ENCODE peak calls at places on chromosomes 6 and 20, in six cellular contexts. One of them, this sample, is unnamed. For H3K36me3, the result is how much of the 10 kb centered on the place peaks cover.

GRCh38 chr20:5827098-5827853 is 77.1 kb downstream of the SHLD1 start:
- DNase-seq in pancreas: peak
- DNase-seq in brain microvascular endothelial cell: no peak
- DNase-seq in DND-41: no peak
- DNase-seq in heart left ventricle: peak
- DNase-seq in CD8-positive, alpha-beta T cell: no peak
- DNase-seq in this sample: peak

GRCh38 chr6:72032056-72032455 is 145.7 kb downstream of the RIMS1 start:
- DNase-seq in pancreas: no peak
- DNase-seq in brain microvascular endothelial cell: no peak
- DNase-seq in DND-41: no peak
- DNase-seq in heart left ventricle: no peak
- DNase-seq in CD8-positive, alpha-beta T cell: no peak
- DNase-seq in this sample: no peak

GRCh38 chr20:36336838-36337478 is 30.8 kb downstream of the DLGAP4 start:
- DNase-seq in pancreas: peak
- DNase-seq in brain microvascular endothelial cell: no peak
- DNase-seq in DND-41: no peak
- DNase-seq in heart left ventricle: no peak
- DNase-seq in CD8-positive, alpha-beta T cell: no peak
- DNase-seq in this sample: no peak

GRCh38 chr6:30678964-30679726 is 6.3 kb upstream of the DHX16 start:
- DNase-seq in pancreas: peak
- DNase-seq in brain microvascular endothelial cell: peak
- DNase-seq in DND-41: peak
- DNase-seq in heart left ventricle: peak
- DNase-seq in CD8-positive, alpha-beta T cell: peak
- DNase-seq in this sample: peak

GRCh38 chr6:87154641-87155271 is 609 bp upstream of the ZNF292 start:
- DNase-seq in pancreas: no peak
- DNase-seq in brain microvascular endothelial cell: peak
- DNase-seq in DND-41: peak
- DNase-seq in heart left ventricle: no peak
- DNase-seq in CD8-positive, alpha-beta T cell: no peak
- DNase-seq in this sample: no peak

GRCh38 chr20:49452011-49452482 is 30.4 kb downstream of the KCNB1 start:
- DNase-seq in pancreas: no peak
- DNase-seq in brain microvascular endothelial cell: no peak
- DNase-seq in DND-41: no peak
- DNase-seq in heart left ventricle: peak
- DNase-seq in CD8-positive, alpha-beta T cell: no peak
- DNase-seq in this sample: no peak

GRCh38 chr20:2141592-2142575 is 40.3 kb downstream of the STK35 start:
- DNase-seq in pancreas: no peak
- DNase-seq in brain microvascular endothelial cell: no peak
- DNase-seq in DND-41: no peak
- DNase-seq in heart left ventricle: no peak
- DNase-seq in CD8-positive, alpha-beta T cell: no peak
- DNase-seq in this sample: no peak

GRCh38 chr6:148969679-148970078 is 222.8 kb downstream of the UST start:
- DNase-seq in pancreas: no peak
- DNase-seq in brain microvascular endothelial cell: peak
- DNase-seq in DND-41: no peak
- DNase-seq in heart left ventricle: no peak
- DNase-seq in CD8-positive, alpha-beta T cell: no peak
- DNase-seq in this sample: no peak

GRCh38 chr6:43226192-43226851 is 3.0 kb downstream of the DNPH1 start:
- DNase-seq in pancreas: no peak
- DNase-seq in brain microvascular endothelial cell: no peak
- DNase-seq in DND-41: no peak
- DNase-seq in heart left ventricle: no peak
- DNase-seq in CD8-positive, alpha-beta T cell: no peak
- DNase-seq in this sample: no peak

GRCh38 chr20:1631309-1632227 is 11.8 kb upstream of the SIRPB1 start:
- DNase-seq in pancreas: no peak
- DNase-seq in brain microvascular endothelial cell: no peak
- DNase-seq in DND-41: no peak
- DNase-seq in heart left ventricle: no peak
- DNase-seq in CD8-positive, alpha-beta T cell: no peak
- DNase-seq in this sample: no peak

GRCh38 chr20:20229595-20229994 is 138.3 kb upstream of the INSM1 start:
- DNase-seq in pancreas: no peak
- DNase-seq in brain microvascular endothelial cell: no peak
- DNase-seq in DND-41: no peak
- DNase-seq in heart left ventricle: no peak
- DNase-seq in CD8-positive, alpha-beta T cell: no peak
- DNase-seq in this sample: no peak

GRCh38 chr6:37092851-37093727 is 76.9 kb upstream of the PIM1 start:
- DNase-seq in pancreas: peak
- DNase-seq in brain microvascular endothelial cell: no peak
- DNase-seq in DND-41: no peak
- DNase-seq in heart left ventricle: no peak
- DNase-seq in CD8-positive, alpha-beta T cell: no peak
- DNase-seq in this sample: no peak

GRCh38 chr6:86856937-86857563 is 80.3 kb upstream of the HTR1E start:
- DNase-seq in pancreas: no peak
- DNase-seq in brain microvascular endothelial cell: peak
- DNase-seq in DND-41: peak
- DNase-seq in heart left ventricle: no peak
- DNase-seq in CD8-positive, alpha-beta T cell: no peak
- DNase-seq in this sample: no peak

GRCh38 chr20:59605691-59606364 is 1.5 kb downstream of the PHACTR3 start:
- DNase-seq in pancreas: no peak
- DNase-seq in brain microvascular endothelial cell: no peak
- DNase-seq in DND-41: no peak
- DNase-seq in heart left ventricle: no peak
- DNase-seq in CD8-positive, alpha-beta T cell: no peak
- DNase-seq in this sample: no peak

GRCh38 chr6:16804007-16804303 is 42.7 kb upstream of the ATXN1 start:
- DNase-seq in pancreas: no peak
- DNase-seq in brain microvascular endothelial cell: no peak
- DNase-seq in DND-41: no peak
- DNase-seq in heart left ventricle: no peak
- DNase-seq in CD8-positive, alpha-beta T cell: no peak
- DNase-seq in this sample: no peak

GRCh38 chr20:46838002-46838401 is 56.6 kb upstream of the EYA2 start:
- DNase-seq in pancreas: no peak
- DNase-seq in brain microvascular endothelial cell: no peak
- DNase-seq in DND-41: no peak
- DNase-seq in heart left ventricle: no peak
- DNase-seq in CD8-positive, alpha-beta T cell: no peak
- DNase-seq in this sample: no peak

GRCh38 chr6:27178001-27178730 is 69.3 kb upstream of the PRSS16 start:
- DNase-seq in pancreas: no peak
- DNase-seq in brain microvascular endothelial cell: peak
- DNase-seq in DND-41: peak
- DNase-seq in heart left ventricle: peak
- DNase-seq in CD8-positive, alpha-beta T cell: no peak
- DNase-seq in this sample: peak

GRCh38 chr6:79421707-79422484 is 115.3 kb downstream of the LCA5 start:
- DNase-seq in pancreas: no peak
- DNase-seq in brain microvascular endothelial cell: peak
- DNase-seq in DND-41: no peak
- DNase-seq in heart left ventricle: peak
- DNase-seq in CD8-positive, alpha-beta T cell: no peak
- DNase-seq in this sample: no peak

GRCh38 chr20:14984768-14985622 is 647.6 kb upstream of the FLRT3 start:
- DNase-seq in pancreas: no peak
- DNase-seq in brain microvascular endothelial cell: peak
- DNase-seq in DND-41: no peak
- DNase-seq in heart left ventricle: no peak
- DNase-seq in CD8-positive, alpha-beta T cell: no peak
- DNase-seq in this sample: no peak

GRCh38 chr20:60170116-60170515 is 211.9 kb downstream of the CDH26 start:
- DNase-seq in pancreas: no peak
- DNase-seq in brain microvascular endothelial cell: no peak
- DNase-seq in DND-41: no peak
- DNase-seq in heart left ventricle: no peak
- DNase-seq in CD8-positive, alpha-beta T cell: no peak
- DNase-seq in this sample: no peak

GRCh38 chr6:137550527-137550926 is 56.3 kb upstream of the OLIG3 start:
- DNase-seq in pancreas: no peak
- DNase-seq in brain microvascular endothelial cell: no peak
- DNase-seq in DND-41: no peak
- DNase-seq in heart left ventricle: no peak
- DNase-seq in CD8-positive, alpha-beta T cell: no peak
- DNase-seq in this sample: no peak

GRCh38 chr20:32924781-32925180 is 66.1 kb downstream of the EFCAB8 start:
- DNase-seq in pancreas: no peak
- DNase-seq in brain microvascular endothelial cell: no peak
- DNase-seq in DND-41: no peak
- DNase-seq in heart left ventricle: no peak
- DNase-seq in CD8-positive, alpha-beta T cell: no peak
- DNase-seq in this sample: no peak

GRCh38 chr20:10408427-10408826 is 25.6 kb downstream of the MKKS start:
- DNase-seq in pancreas: no peak
- DNase-seq in brain microvascular endothelial cell: no peak
- DNase-seq in DND-41: no peak
- DNase-seq in heart left ventricle: no peak
- DNase-seq in CD8-positive, alpha-beta T cell: no peak
- DNase-seq in this sample: no peak

GRCh38 chr20:32621914-32622584 is 36.9 kb upstream of the NOL4L start:
- DNase-seq in pancreas: no peak
- DNase-seq in brain microvascular endothelial cell: no peak
- DNase-seq in DND-41: no peak
- DNase-seq in heart left ventricle: no peak
- DNase-seq in CD8-positive, alpha-beta T cell: no peak
- DNase-seq in this sample: no peak

GRCh38 chr6:152085533-152085932 is 278.1 kb downstream of the ESR1 start:
- DNase-seq in pancreas: no peak
- DNase-seq in brain microvascular endothelial cell: no peak
- DNase-seq in DND-41: no peak
- DNase-seq in heart left ventricle: no peak
- DNase-seq in CD8-positive, alpha-beta T cell: no peak
- DNase-seq in this sample: no peak

GRCh38 chr6:5206920-5207561 is 53.7 kb downstream of the LYRM4 start:
- DNase-seq in pancreas: no peak
- DNase-seq in brain microvascular endothelial cell: no peak
- DNase-seq in DND-41: no peak
- DNase-seq in heart left ventricle: no peak
- DNase-seq in CD8-positive, alpha-beta T cell: no peak
- DNase-seq in this sample: no peak
- H3K27ac ChIP-seq in pancreas: no peak
- H3K27ac ChIP-seq in brain microvascular endothelial cell: peak
- H3K27ac ChIP-seq in DND-41: no peak
- H3K27ac ChIP-seq in heart left ventricle: peak
- H3K27ac ChIP-seq in CD8-positive, alpha-beta T cell: no peak
- H3K27ac ChIP-seq in this sample: no peak

GRCh38 chr20:62891111-62891510 is 29.5 kb upstream of the TCFL5 start:
- DNase-seq in pancreas: no peak
- DNase-seq in brain microvascular endothelial cell: no peak
- DNase-seq in DND-41: no peak
- DNase-seq in heart left ventricle: no peak
- DNase-seq in CD8-positive, alpha-beta T cell: peak
- DNase-seq in this sample: no peak
- H3K36me3 ChIP-seq in pancreas: half or more
- H3K36me3 ChIP-seq in brain microvascular endothelial cell: half or more
- H3K36me3 ChIP-seq in DND-41: half or more
- H3K36me3 ChIP-seq in heart left ventricle: half or more
- H3K36me3 ChIP-seq in CD8-positive, alpha-beta T cell: half or more
- H3K36me3 ChIP-seq in this sample: half or more

GRCh38 chr6:18087396-18088165 is 34.9 kb downstream of the NHLRC1 start:
- DNase-seq in pancreas: no peak
- DNase-seq in brain microvascular endothelial cell: no peak
- DNase-seq in DND-41: no peak
- DNase-seq in heart left ventricle: no peak
- DNase-seq in CD8-positive, alpha-beta T cell: no peak
- DNase-seq in this sample: no peak

GRCh38 chr6:18088419-18089296 is 33.8 kb downstream of the NHLRC1 start:
- DNase-seq in pancreas: no peak
- DNase-seq in brain microvascular endothelial cell: no peak
- DNase-seq in DND-41: no peak
- DNase-seq in heart left ventricle: no peak
- DNase-seq in CD8-positive, alpha-beta T cell: no peak
- DNase-seq in this sample: no peak

GRCh38 chr6:18090349-18090786 is 32.1 kb downstream of the NHLRC1 start:
- DNase-seq in pancreas: no peak
- DNase-seq in brain microvascular endothelial cell: no peak
- DNase-seq in DND-41: no peak
- DNase-seq in heart left ventricle: no peak
- DNase-seq in CD8-positive, alpha-beta T cell: no peak
- DNase-seq in this sample: no peak

GRCh38 chr6:18096423-18096822 is 26.1 kb downstream of the NHLRC1 start:
- DNase-seq in pancreas: no peak
- DNase-seq in brain microvascular endothelial cell: no peak
- DNase-seq in DND-41: no peak
- DNase-seq in heart left ventricle: no peak
- DNase-seq in CD8-positive, alpha-beta T cell: no peak
- DNase-seq in this sample: no peak

GRCh38 chr6:18091382-18091781 is 31.1 kb downstream of the NHLRC1 start:
- DNase-seq in pancreas: no peak
- DNase-seq in brain microvascular endothelial cell: no peak
- DNase-seq in DND-41: no peak
- DNase-seq in heart left ventricle: no peak
- DNase-seq in CD8-positive, alpha-beta T cell: no peak
- DNase-seq in this sample: no peak
- H3K27ac ChIP-seq in pancreas: no peak
- H3K27ac ChIP-seq in brain microvascular endothelial cell: no peak
- H3K27ac ChIP-seq in DND-41: no peak
- H3K27ac ChIP-seq in heart left ventricle: no peak
- H3K27ac ChIP-seq in CD8-positive, alpha-beta T cell: no peak
- H3K27ac ChIP-seq in this sample: no peak

GRCh38 chr20:56515657-56516381 is 8.7 kb upstream of the FAM209A start:
- DNase-seq in pancreas: no peak
- DNase-seq in brain microvascular endothelial cell: no peak
- DNase-seq in DND-41: no peak
- DNase-seq in heart left ventricle: no peak
- DNase-seq in CD8-positive, alpha-beta T cell: no peak
- DNase-seq in this sample: no peak
- H3K36me3 ChIP-seq in pancreas: under half
- H3K36me3 ChIP-seq in brain microvascular endothelial cell: under half
- H3K36me3 ChIP-seq in DND-41: half or more
- H3K36me3 ChIP-seq in heart left ventricle: half or more
- H3K36me3 ChIP-seq in CD8-positive, alpha-beta T cell: half or more
- H3K36me3 ChIP-seq in this sample: half or more

GRCh38 chr6:2958802-2959201 is 12.6 kb downstream of the SERPINB6 start:
- DNase-seq in pancreas: no peak
- DNase-seq in brain microvascular endothelial cell: no peak
- DNase-seq in DND-41: no peak
- DNase-seq in heart left ventricle: no peak
- DNase-seq in CD8-positive, alpha-beta T cell: no peak
- DNase-seq in this sample: no peak
- H3K27ac ChIP-seq in pancreas: no peak
- H3K27ac ChIP-seq in brain microvascular endothelial cell: no peak
- H3K27ac ChIP-seq in DND-41: no peak
- H3K27ac ChIP-seq in heart left ventricle: peak
- H3K27ac ChIP-seq in CD8-positive, alpha-beta T cell: no peak
- H3K27ac ChIP-seq in this sample: peak

GRCh38 chr20:44621325-44621724 is 30.2 kb downstream of the ADA start:
- DNase-seq in pancreas: no peak
- DNase-seq in brain microvascular endothelial cell: no peak
- DNase-seq in DND-41: no peak
- DNase-seq in heart left ventricle: no peak
- DNase-seq in CD8-positive, alpha-beta T cell: no peak
- DNase-seq in this sample: no peak
- H3K36me3 ChIP-seq in pancreas: under half
- H3K36me3 ChIP-seq in brain microvascular endothelial cell: under half
- H3K36me3 ChIP-seq in DND-41: half or more
- H3K36me3 ChIP-seq in heart left ventricle: half or more
- H3K36me3 ChIP-seq in CD8-positive, alpha-beta T cell: under half
- H3K36me3 ChIP-seq in this sample: under half